ENCODE peak calls at places on chromosomes 12 and 14, in five cellular contexts. One of them, this sample, is unnamed.
A peak's percentile ranks its signal among the peaks of the same experiment; 100 is the strongest.

GRCh38 chr12:99110212-99110611 is 465.1 kb downstream of the APAF1 start:
- DNase-seq in nephron progenitor cell: no peak
- DNase-seq in PC-9: no peak
- DNase-seq in NCI-H748 treated with DMSO at 0.1 percent for 48 hours: no peak
- DNase-seq in stomach: no peak
- DNase-seq in this sample: no peak

GRCh38 chr14:30214456-30215090 is 286.9 kb upstream of the PRKD1 start:
- DNase-seq in nephron progenitor cell: peak; percentile 12
- DNase-seq in PC-9: no peak
- DNase-seq in NCI-H748 treated with DMSO at 0.1 percent for 48 hours: peak; percentile 76
- DNase-seq in stomach: no peak
- DNase-seq in this sample: peak; percentile 7

GRCh38 chr12:109944975-109945374 is 44.9 kb downstream of the TCHP start:
- DNase-seq in nephron progenitor cell: peak; percentile 53
- DNase-seq in PC-9: no peak
- DNase-seq in NCI-H748 treated with DMSO at 0.1 percent for 48 hours: no peak
- DNase-seq in stomach: no peak
- DNase-seq in this sample: no peak

GRCh38 chr14:71610149-71610548 is 322.1 kb upstream of the RGS6 start:
- DNase-seq in nephron progenitor cell: no peak
- DNase-seq in PC-9: no peak
- DNase-seq in NCI-H748 treated with DMSO at 0.1 percent for 48 hours: no peak
- DNase-seq in stomach: no peak
- DNase-seq in this sample: no peak

GRCh38 chr12:109463776-109464175 is 13.3 kb downstream of the KCTD10 start:
- DNase-seq in nephron progenitor cell: no peak
- DNase-seq in PC-9: no peak
- DNase-seq in NCI-H748 treated with DMSO at 0.1 percent for 48 hours: no peak
- DNase-seq in stomach: no peak
- DNase-seq in this sample: no peak

GRCh38 chr12:106074706-106075392 is 63.9 kb downstream of the NUAK1 start:
- DNase-seq in nephron progenitor cell: peak; percentile 15
- DNase-seq in PC-9: no peak
- DNase-seq in NCI-H748 treated with DMSO at 0.1 percent for 48 hours: no peak
- DNase-seq in stomach: no peak
- DNase-seq in this sample: no peak

GRCh38 chr14:100567009-100567876 is 20.0 kb downstream of the BEGAIN start:
- DNase-seq in nephron progenitor cell: no peak
- DNase-seq in PC-9: no peak
- DNase-seq in NCI-H748 treated with DMSO at 0.1 percent for 48 hours: no peak
- DNase-seq in stomach: no peak
- DNase-seq in this sample: no peak

GRCh38 chr14:71985538-71986234 is 53.5 kb downstream of the RGS6 start:
- DNase-seq in nephron progenitor cell: no peak
- DNase-seq in PC-9: no peak
- DNase-seq in NCI-H748 treated with DMSO at 0.1 percent for 48 hours: no peak
- DNase-seq in stomach: no peak
- DNase-seq in this sample: no peak

GRCh38 chr14:44404599-44405349 is 102.3 kb downstream of the FSCB start:
- DNase-seq in nephron progenitor cell: no peak
- DNase-seq in PC-9: no peak
- DNase-seq in NCI-H748 treated with DMSO at 0.1 percent for 48 hours: no peak
- DNase-seq in stomach: no peak
- DNase-seq in this sample: no peak

GRCh38 chr12:19014243-19014642 is 115.3 kb upstream of the PLEKHA5 start:
- DNase-seq in nephron progenitor cell: no peak
- DNase-seq in PC-9: no peak
- DNase-seq in NCI-H748 treated with DMSO at 0.1 percent for 48 hours: no peak
- DNase-seq in stomach: no peak
- DNase-seq in this sample: no peak

GRCh38 chr12:123471374-123472068 is 13.6 kb downstream of the SNRNP35 start:
- DNase-seq in nephron progenitor cell: no peak
- DNase-seq in PC-9: peak; percentile 69
- DNase-seq in NCI-H748 treated with DMSO at 0.1 percent for 48 hours: no peak
- DNase-seq in stomach: no peak
- DNase-seq in this sample: peak; percentile 92

GRCh38 chr12:13258212-13258611 is 61.7 kb downstream of the EMP1 start:
- DNase-seq in nephron progenitor cell: no peak
- DNase-seq in PC-9: no peak
- DNase-seq in NCI-H748 treated with DMSO at 0.1 percent for 48 hours: no peak
- DNase-seq in stomach: no peak
- DNase-seq in this sample: no peak

GRCh38 chr12:132610051-132610759 is at the start of gene LRCOL1:
- DNase-seq in nephron progenitor cell: no peak
- DNase-seq in PC-9: no peak
- DNase-seq in NCI-H748 treated with DMSO at 0.1 percent for 48 hours: no peak
- DNase-seq in stomach: no peak
- DNase-seq in this sample: no peak

GRCh38 chr12:106246891-106247730 is 709 bp downstream of the CKAP4 start:
- DNase-seq in nephron progenitor cell: peak; percentile 75
- DNase-seq in PC-9: peak; percentile 39
- DNase-seq in NCI-H748 treated with DMSO at 0.1 percent for 48 hours: no peak
- DNase-seq in stomach: peak; percentile 75
- DNase-seq in this sample: peak; percentile 76